ENCODE peak calls at places on chromosomes 16 and 17, in seven cellular contexts. Y is GM23338, V is AG04450, B is gastrocnemius medialis, I is OCI-LY7, C is endodermal cell, T is astrocyte of the spinal cord. Z is an unnamed sample.

GRCh38 chr16:81784042-81784785 is 5.1 kb downstream of the PLCG2 start:
- DNase-seq in V (no peak), B (no peak), T (no peak), I (peak), Y (no peak), C (peak), Z (no peak)

GRCh38 chr17:76560877-76561221 is 21.0 kb downstream of the PRCD start:
- DNase-seq in B (no peak), Y (no peak), I (no peak), T (no peak), C (no peak), V (no peak), Z (no peak)

GRCh38 chr17:44002141-44002848 is 2.1 kb upstream of the NAGS start:
- DNase-seq in I (no peak), V (peak), T (peak), C (no peak), B (no peak), Y (no peak), Z (peak)

GRCh38 chr17:65530985-65531507 is 30.4 kb downstream of the AXIN2 start:
- DNase-seq in B (no peak), C (peak), V (peak), T (peak), Y (no peak), I (no peak), Z (no peak)

GRCh38 chr17:13704333-13704732 is 102.6 kb upstream of the HS3ST3A1 start:
- DNase-seq in I (no peak), Y (no peak), T (peak), C (no peak), V (no peak), B (no peak), Z (peak)

GRCh38 chr17:17204041-17204591 is 2.0 kb downstream of the PLD6 start:
- DNase-seq in T (no peak), V (no peak), C (no peak), I (no peak), B (no peak), Y (no peak), Z (no peak)

GRCh38 chr17:29376667-29377268 is 13.4 kb upstream of the TAOK1 start:
- DNase-seq in T (peak), V (peak), B (no peak), I (no peak), C (peak), Y (peak), Z (peak)

GRCh38 chr16:3084969-3085670 is 14.0 kb downstream of the ZSCAN10 start:
- DNase-seq in I (no peak), B (no peak), Y (no peak), T (no peak), C (no peak), V (no peak), Z (no peak)

GRCh38 chr17:61380217-61380835 is 19.3 kb upstream of the TBX2 start:
- DNase-seq in C (no peak), Y (no peak), B (no peak), I (no peak), T (no peak), V (no peak), Z (no peak)

GRCh38 chr17:44324092-44324570 is 492 bp downstream of the SLC25A39 start:
- DNase-seq in C (no peak), I (no peak), V (no peak), B (no peak), T (no peak), Y (no peak), Z (no peak)

GRCh38 chr17:71959129-71959528 is 161.7 kb upstream of the SOX9 start:
- DNase-seq in T (peak), V (no peak), Y (peak), I (peak), C (no peak), B (no peak), Z (no peak)

GRCh38 chr17:81035389-81036127 is 607 bp downstream of the BAIAP2 start:
- DNase-seq in B (no peak), I (no peak), Y (no peak), C (peak), V (no peak), T (no peak), Z (peak)

GRCh38 chr17:15892679-15893332 is 52.1 kb upstream of the ADORA2B start:
- DNase-seq in Y (no peak), B (no peak), T (peak), I (no peak), V (no peak), C (no peak), Z (no peak)

GRCh38 chr17:20184977-20185619 is 175.9 kb downstream of the SPECC1 start:
- DNase-seq in Y (no peak), V (no peak), T (no peak), B (no peak), I (no peak), C (peak), Z (no peak)

GRCh38 chr17:46822388-46822921 is 4.0 kb upstream of the WNT3 start:
- DNase-seq in Y (peak), V (no peak), B (no peak), C (peak), I (peak), T (no peak), Z (no peak)

GRCh38 chr17:42275527-42276358 is 448 bp downstream of the STAT5B start:
- DNase-seq in C (peak), V (peak), I (peak), B (no peak), T (peak), Y (peak), Z (no peak)

GRCh38 chr17:11284811-11285210 is 43.8 kb downstream of the SHISA6 start:
- DNase-seq in Y (no peak), V (no peak), C (no peak), T (no peak), B (no peak), I (no peak), Z (no peak)

GRCh38 chr16:84652565-84652964 is 4.3 kb downstream of the KLHL36 start:
- DNase-seq in C (no peak), B (no peak), I (no peak), Y (no peak), V (no peak), T (no peak), Z (no peak)

GRCh38 chr17:17151055-17151454 is 55.1 kb downstream of the PLD6 start:
- DNase-seq in V (peak), C (no peak), Y (no peak), I (no peak), T (peak), B (no peak), Z (peak)

GRCh38 chr17:55577687-55578086 is 66.4 kb upstream of the SMIM36 start:
- DNase-seq in V (no peak), T (peak), I (no peak), B (no peak), Y (no peak), C (no peak), Z (no peak)

GRCh38 chr16:82037251-82037650 is 2.2 kb downstream of the HSD17B2 start:
- DNase-seq in I (no peak), T (no peak), C (no peak), B (no peak), V (no peak), Y (no peak), Z (no peak)

GRCh38 chr16:9787717-9788116 is 394.5 kb downstream of the GRIN2A start:
- DNase-seq in B (no peak), C (no peak), I (no peak), V (no peak), Y (no peak), T (no peak), Z (no peak)

GRCh38 chr17:19329136-19329535 is 33.4 kb downstream of the B9D1 start:
- DNase-seq in B (no peak), C (no peak), T (no peak), Y (no peak), I (no peak), V (no peak), Z (no peak)

GRCh38 chr17:44599298-44600175 is 42.3 kb downstream of the FZD2 start:
- DNase-seq in C (peak), I (no peak), V (peak), B (no peak), T (peak), Y (peak), Z (peak)

GRCh38 chr17:73465851-73466250 is 154.1 kb upstream of the CDC42EP4 start:
- DNase-seq in I (no peak), V (no peak), B (no peak), Y (no peak), C (no peak), T (no peak), Z (no peak)

GRCh38 chr17:72477529-72477928 is 356.7 kb downstream of the SOX9 start:
- DNase-seq in V (no peak), B (no peak), C (no peak), T (no peak), Y (no peak), I (no peak), Z (no peak)

GRCh38 chr17:49498037-49498615 is 3.0 kb downstream of the NGFR start:
- DNase-seq in Y (peak), B (no peak), T (no peak), I (no peak), C (peak), V (no peak), Z (no peak)
- TF ChIP-seq CTCF in Y (peak), B (no peak), T (peak), I (peak), C (peak), V (no peak), Z (no peak)

GRCh38 chr16:27083861-27084261 is 17.1 kb downstream of the C16orf82 start:
- DNase-seq in T (no peak), V (no peak), B (no peak), Y (peak), C (peak), I (peak), Z (no peak)

GRCh38 chr16:27085182-27085581 is 18.5 kb downstream of the C16orf82 start:
- DNase-seq in T (no peak), V (no peak), I (no peak), Y (peak), C (peak), B (no peak), Z (no peak)

GRCh38 chr16:27084296-27085065 is 17.8 kb downstream of the C16orf82 start:
- DNase-seq in C (no peak), V (no peak), T (no peak), Y (no peak), B (no peak), I (no peak), Z (no peak)

DNA sequence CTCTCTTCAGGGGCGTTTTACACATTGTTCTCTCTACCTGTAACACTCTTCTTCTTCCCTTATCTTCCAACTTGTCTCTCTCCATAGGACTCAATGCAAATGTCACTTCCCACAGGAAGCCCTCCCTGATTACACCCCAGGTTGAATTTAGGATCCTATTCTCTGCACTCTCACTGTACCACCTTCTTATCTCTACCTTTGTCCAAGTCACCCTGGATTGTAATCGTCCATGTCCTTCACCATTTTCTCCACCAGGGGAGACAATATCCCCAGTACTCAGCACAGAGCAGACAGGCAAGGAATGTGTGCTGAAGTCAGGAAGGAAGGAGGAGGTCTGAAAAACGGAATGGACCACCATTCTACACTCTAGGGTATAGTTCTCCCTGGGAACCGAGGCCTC is 14.1 kb downstream of the C16orf82 start:
- DNase-seq in B (no peak), I (peak), Y (peak), V (no peak), C (peak), T (no peak), Z (peak)
- TF ChIP-seq CTCF in B (no peak), I (peak), Y (peak), V (peak), C (peak), T (peak), Z (peak)

GRCh38 chr17:7321466-7321865 is 6.3 kb upstream of the GPS2 start:
- DNase-seq in I (no peak), B (no peak), Y (no peak), T (no peak), V (no peak), C (no peak), Z (no peak)
- TF ChIP-seq CTCF in I (no peak), B (no peak), Y (no peak), T (no peak), V (no peak), C (no peak), Z (no peak)

GRCh38 chr16:50628156-50628802 is 52.8 kb downstream of the SNX20 start:
- DNase-seq in C (no peak), V (no peak), B (no peak), I (no peak), Y (no peak), T (no peak), Z (no peak)

GRCh38 chr16:50625374-50625773 is 55.7 kb downstream of the SNX20 start:
- DNase-seq in B (no peak), I (no peak), T (no peak), V (no peak), Y (no peak), C (no peak), Z (no peak)

GRCh38 chr16:50626868-50627267 is 54.2 kb downstream of the SNX20 start:
- DNase-seq in Y (no peak), T (no peak), I (no peak), B (no peak), V (no peak), C (no peak), Z (no peak)

GRCh38 chr16:50629334-50629733 is 51.8 kb downstream of the SNX20 start:
- DNase-seq in T (no peak), I (no peak), B (no peak), Y (no peak), C (no peak), V (no peak), Z (no peak)

DNA sequence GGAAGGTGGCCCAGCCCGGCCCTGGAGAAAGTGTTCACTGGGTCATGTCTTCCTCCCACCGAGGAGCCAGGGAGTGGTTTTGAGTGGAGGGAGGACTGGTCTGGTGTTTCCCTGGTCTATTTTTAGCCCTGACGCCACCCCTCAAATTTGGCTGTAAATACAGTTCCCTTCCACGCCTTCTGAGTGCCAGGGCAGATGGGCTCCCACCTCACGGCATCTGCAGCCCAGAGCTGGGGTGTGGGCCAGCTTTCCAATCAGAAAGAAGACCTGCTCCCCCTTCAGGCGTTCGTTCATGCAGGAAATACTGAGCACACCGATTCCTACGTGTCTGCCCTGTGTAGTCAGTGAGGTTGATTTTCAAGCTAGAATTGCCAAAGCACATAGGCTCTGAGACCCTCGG is 53.7 kb downstream of the SNX20 start:
- DNase-seq in V (no peak), C (peak), Y (peak), T (no peak), I (peak), B (no peak), Z (peak)
- TF ChIP-seq CTCF in V (peak), C (peak), Y (peak), T (peak), I (peak), B (no peak), Z (peak)

GRCh38 chr16:90020260-90020837 is 1.1 kb upstream of the DBNDD1 start:
- DNase-seq in C (no peak), V (no peak), Y (no peak), T (peak), B (no peak), I (no peak), Z (no peak)

GRCh38 chr16:90018297-90019200 is 707 bp downstream of the DBNDD1 start:
- DNase-seq in Y (peak), B (no peak), V (no peak), C (peak), T (no peak), I (no peak), Z (no peak)

GRCh38 chr16:90020838-90021382 is 1.7 kb upstream of the DBNDD1 start:
- DNase-seq in C (no peak), V (peak), T (peak), Y (no peak), B (no peak), I (peak), Z (peak)

GRCh38 chr16:90019201-90019542 is at the start of gene DBNDD1:
- DNase-seq in T (no peak), C (no peak), B (no peak), I (no peak), Y (no peak), V (no peak), Z (no peak)

DNA sequence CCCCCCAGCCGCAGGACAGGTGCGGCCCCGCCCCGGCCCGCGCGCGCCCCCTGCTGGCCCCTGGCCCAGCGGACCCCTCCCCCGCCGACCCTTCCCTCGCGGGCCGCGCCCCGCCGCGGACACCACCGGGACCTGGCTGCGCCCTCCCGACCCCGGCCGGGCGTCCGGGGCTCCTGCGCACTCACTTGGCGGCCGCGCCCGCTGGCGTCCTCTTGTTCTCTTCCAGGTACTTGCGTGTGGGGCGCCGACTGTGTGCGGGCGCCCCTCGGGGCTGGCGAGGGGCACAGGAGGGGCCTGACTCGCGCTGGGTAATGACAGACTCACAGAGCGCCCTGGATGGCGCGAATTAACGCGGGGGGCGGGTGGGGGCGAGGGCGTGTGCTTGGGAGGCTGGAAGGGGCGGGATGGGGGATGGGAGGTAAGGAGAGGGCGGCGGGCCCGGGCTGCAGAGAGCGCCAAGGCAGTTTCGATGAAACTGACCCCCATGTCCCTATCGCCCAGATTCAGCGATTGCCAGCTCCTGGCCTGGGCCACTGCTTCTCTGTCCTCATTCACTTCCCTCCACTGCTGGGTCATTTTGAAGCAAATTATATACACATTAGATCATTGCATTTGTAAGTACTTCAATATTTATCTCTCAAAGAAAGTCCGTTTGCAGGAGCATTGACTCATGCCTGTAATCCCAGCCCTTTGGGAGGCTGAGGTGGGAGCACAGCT is 445 bp upstream of the DBNDD1 start:
- DNase-seq in B (no peak), V (peak), T (peak), I (peak), Y (peak), C (peak), Z (peak)
- TF ChIP-seq CTCF in B (peak), V (peak), T (no peak), I (peak), Y (peak), C (peak), Z (peak)

Z was measured in HFFc6.